ENCODE peak calls at places on chromosomes 7 and 10, in four cellular contexts. S, A, Y and W are unnamed samples.

GRCh38 chr10:119655566-119656001 is 4.4 kb downstream of the BAG3 start:
- DNase-seq in S (no peak), A (peak), Y (no peak), W (peak)

GRCh38 chr7:66845382-66846095 is 75.5 kb upstream of the TMEM248 start:
- DNase-seq in S (no peak), A (no peak), Y (peak), W (no peak)

GRCh38 chr7:105719395-105719794 is 138.1 kb upstream of the EFCAB10 start:
- DNase-seq in S (no peak), A (no peak), Y (no peak), W (no peak)

GRCh38 chr10:22715290-22715625 is 880 bp upstream of the PIP4K2A start:
- DNase-seq in S (no peak), A (no peak), Y (no peak), W (no peak)

GRCh38 chr7:137626469-137627067 is 220.2 kb downstream of the DGKI start:
- DNase-seq in S (no peak), A (peak), Y (no peak), W (no peak)

GRCh38 chr10:78867555-78867939 is 201.2 kb upstream of the ZMIZ1 start:
- DNase-seq in S (no peak), A (no peak), Y (no peak), W (no peak)

GRCh38 chr10:133390597-133391248 is 3.2 kb upstream of the MTG1 start:
- DNase-seq in S (no peak), A (no peak), Y (no peak), W (no peak)

GRCh38 chr7:107857541-107857912 is 33.5 kb upstream of the DLD start:
- DNase-seq in S (no peak), A (peak), Y (no peak), W (no peak)

GRCh38 chr7:151380199-151381082 is 29.4 kb downstream of the WDR86 start:
- DNase-seq in S (no peak), A (no peak), Y (peak), W (no peak)

GRCh38 chr7:96084880-96085551 is 236.9 kb downstream of the SLC25A13 start:
- DNase-seq in S (no peak), A (peak), Y (no peak), W (no peak)

GRCh38 chr10:86642499-86642898 is 11.8 kb upstream of the OPN4 start:
- DNase-seq in S (no peak), A (peak), Y (no peak), W (no peak)

GRCh38 chr10:124670849-124671248 is 73.3 kb downstream of the FAM53B start:
- DNase-seq in S (no peak), A (no peak), Y (no peak), W (no peak)

GRCh38 chr10:72335394-72336258 is 19.1 kb downstream of the DNAJB12 start:
- DNase-seq in S (peak), A (peak), Y (peak), W (no peak)

GRCh38 chr7:75715864-75716263 is 22.9 kb downstream of the HIP1 start:
- DNase-seq in S (no peak), A (no peak), Y (no peak), W (no peak)

GRCh38 chr7:92695308-92696261 is 105.4 kb upstream of the FAM133B start:
- DNase-seq in S (no peak), A (peak), Y (peak), W (peak)

GRCh38 chr7:150732786-150733733 is 4.2 kb upstream of the GIMAP5 start:
- DNase-seq in S (no peak), A (no peak), Y (no peak), W (no peak)

GRCh38 chr10:11877506-11877905 is 54.4 kb downstream of the PROSER2 start:
- DNase-seq in S (no peak), A (no peak), Y (no peak), W (no peak)

GRCh38 chr10:92699518-92700272 is 9.9 kb downstream of the HHEX start:
- DNase-seq in S (no peak), A (peak), Y (peak), W (no peak)

GRCh38 chr10:79628988-79629954 is 18.5 kb downstream of the SFTPA1 start:
- DNase-seq in S (no peak), A (no peak), Y (peak), W (no peak)

GRCh38 chr10:48287417-48288391 is 13.2 kb upstream of the FRMPD2 start:
- DNase-seq in S (no peak), A (no peak), Y (peak), W (no peak)

GRCh38 chr7:150927157-150927953 is 50.8 kb downstream of the KCNH2 start:
- DNase-seq in S (no peak), A (no peak), Y (no peak), W (no peak)

GRCh38 chr7:143967398-143967797 is 12.8 kb downstream of the OR2F1 start:
- DNase-seq in S (no peak), A (no peak), Y (no peak), W (no peak)

GRCh38 chr10:119538632-119539358 is 3.7 kb downstream of the RGS10 start:
- DNase-seq in S (no peak), A (no peak), Y (no peak), W (no peak)

GRCh38 chr10:101441539-101442455 is 87.8 kb downstream of the BTRC start:
- DNase-seq in S (no peak), A (peak), Y (no peak), W (peak)

GRCh38 chr7:44211126-44211675 is 10.4 kb downstream of the YKT6 start:
- DNase-seq in S (no peak), A (no peak), Y (no peak), W (no peak)

GRCh38 chr7:29987821-29988317 is 1.7 kb downstream of the SCRN1 start:
- DNase-seq in S (no peak), A (peak), Y (no peak), W (peak)

GRCh38 chr10:49768329-49768728 is 6.2 kb upstream of the OGDHL start:
- DNase-seq in S (no peak), A (no peak), Y (no peak), W (no peak)

GRCh38 chr7:80923211-80923612 is 4.4 kb upstream of the SEMA3C start:
- DNase-seq in S (no peak), A (no peak), Y (no peak), W (no peak)

GRCh38 chr7:5598769-5599371 is 175.2 kb upstream of the TNRC18 start:
- DNase-seq in S (no peak), A (no peak), Y (no peak), W (no peak)

GRCh38 chr10:4354382-4354812 is 471.6 kb upstream of the AKR1E2 start:
- DNase-seq in S (no peak), A (peak), Y (no peak), W (peak)

GRCh38 chr7:111059826-111060225 is 31.1 kb upstream of the LRRN3 start:
- DNase-seq in S (no peak), A (no peak), Y (no peak), W (no peak)

GRCh38 chr10:84291389-84291788 is 37.0 kb upstream of the CCSER2 start:
- DNase-seq in S (no peak), A (peak), Y (no peak), W (no peak)

DNA sequence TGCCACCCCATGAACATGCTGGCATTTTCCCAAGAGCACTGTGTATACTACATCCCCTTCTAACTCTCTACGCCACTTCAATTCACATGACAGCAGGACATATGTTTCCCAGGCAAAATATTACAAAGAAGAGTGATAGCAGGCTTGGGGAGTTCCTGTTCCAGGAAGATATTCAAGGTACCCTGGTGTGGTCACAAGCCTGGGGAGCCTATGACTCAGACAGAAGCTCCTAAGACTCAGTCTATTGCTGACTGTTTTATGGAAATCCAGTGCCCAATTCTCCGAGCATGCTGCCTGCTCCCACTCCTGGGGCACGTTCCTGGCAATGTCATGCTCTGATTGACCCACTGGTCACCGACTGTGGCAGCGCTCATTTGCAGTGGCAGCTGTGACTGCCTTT is 23.5 kb upstream of the ABLIM1 start:
- DNase-seq in S (no peak), A (peak), Y (no peak), W (no peak)
- H3K4me3 ChIP-seq in S (no peak), A (no peak), Y (no peak), W (no peak)

DNA sequence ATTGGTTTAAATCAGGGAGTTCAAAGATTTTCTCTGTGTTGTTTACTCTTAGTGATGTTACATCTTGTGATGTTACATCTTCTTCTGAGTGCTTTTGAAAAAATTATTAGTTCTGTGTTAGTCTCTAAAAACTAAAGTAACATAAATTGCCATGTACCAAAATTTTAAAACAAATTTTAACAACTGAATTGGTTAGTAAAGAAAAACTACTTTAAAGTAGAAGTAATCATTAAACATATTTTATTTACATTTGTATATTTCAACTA is 5.2 kb upstream of the IGF2BP3 start:
- DNase-seq in S (no peak), A (no peak), Y (no peak), W (no peak)
- H3K4me3 ChIP-seq in S (no peak), A (no peak), Y (no peak), W (no peak)

GRCh38 chr7:94367940-94368339 is 26.8 kb upstream of the COL1A2 start:
- DNase-seq in S (no peak), A (peak), Y (no peak), W (no peak)
- H3K4me3 ChIP-seq in S (no peak), A (no peak), Y (no peak), W (no peak)

DNA sequence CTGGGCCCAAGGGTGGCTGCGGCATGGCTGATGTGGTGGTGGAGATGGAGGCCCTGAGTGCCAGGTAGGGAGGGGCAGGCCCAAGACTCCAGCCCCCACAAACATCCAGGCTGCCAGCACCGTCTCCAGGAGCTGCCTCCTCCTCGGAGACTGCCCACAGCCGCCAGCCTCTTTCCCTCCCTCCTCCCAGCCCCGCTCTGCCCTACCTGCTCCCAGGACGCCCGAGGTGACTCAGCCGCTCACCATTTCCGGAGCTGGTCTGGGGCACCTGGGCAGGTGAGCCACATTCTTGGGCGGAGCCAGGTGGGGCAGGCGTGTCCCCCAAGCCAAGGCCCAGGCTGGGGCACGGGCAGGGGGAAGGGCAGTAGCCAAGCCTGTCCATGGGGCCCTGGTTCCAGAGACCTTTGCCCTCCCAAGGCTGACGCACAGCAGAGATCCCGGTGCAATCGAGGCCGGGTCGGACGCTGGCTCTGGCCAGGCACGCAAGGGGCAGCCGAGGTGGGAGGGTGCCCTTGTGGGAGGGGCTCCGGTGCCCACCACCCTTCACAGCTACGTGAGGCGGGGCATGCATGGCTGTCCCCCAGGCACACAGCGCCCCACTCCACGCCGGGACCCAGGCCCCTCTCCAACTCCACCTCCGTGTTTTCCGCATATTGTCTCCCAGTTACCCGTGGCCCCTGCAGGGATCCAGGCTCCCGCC is 8.8 kb downstream of the ADAP1 start:
- DNase-seq in S (no peak), A (no peak), Y (no peak), W (no peak)
- H3K4me3 ChIP-seq in S (no peak), A (no peak), Y (no peak), W (no peak)

GRCh38 chr10:7507887-7508726 is 97.3 kb upstream of the SFMBT2 start:
- DNase-seq in S (no peak), A (no peak), Y (no peak), W (no peak)
- H3K4me3 ChIP-seq in S (no peak), A (no peak), Y (no peak), W (no peak)